ENCODE peak calls at places on chromosomes 6 and 20, in eight cellular contexts. L is HFF-Myc; A is OCI-LY7; I is mesendoderm; M is NCI-H2081; G is MM.1S; F is CD4-positive, alpha-beta memory T cell; J is osteocyte. W is an unnamed sample.
A peak's percentile ranks its signal among the peaks of the same experiment; 100 is the strongest.

GRCh38 chr20:47785321-47785899 is at the start of gene SULF2:
- DNase-seq in I (peak; percentile 42), M (no peak), F (no peak), G (peak; percentile 60), L (no peak), A (no peak), J (no peak), W (peak; percentile 83)

GRCh38 chr6:135594000-135594399 is 96.5 kb upstream of the AHI1 start:
- DNase-seq in A (no peak), I (no peak), M (no peak), F (no peak), L (no peak), J (no peak), G (no peak), W (no peak)

GRCh38 chr6:131001945-131002661 is 60.9 kb downstream of the EPB41L2 start:
- DNase-seq in I (peak; percentile 35), F (no peak), J (no peak), M (no peak), L (no peak), A (no peak), G (no peak), W (no peak)

GRCh38 chr6:34284563-34285545 is 36.0 kb upstream of the SMIM29 start:
- DNase-seq in M (no peak), I (no peak), J (peak; percentile 90), L (peak; percentile 12), A (peak; percentile 8), G (no peak), F (no peak), W (no peak)

GRCh38 chr6:7341989-7342742 is 29.2 kb upstream of the SSR1 start:
- DNase-seq in M (no peak), J (peak; percentile 42), I (peak; percentile 85), G (peak; percentile 61), L (peak; percentile 19), F (no peak), A (no peak), W (no peak)

GRCh38 chr6:157323924-157324276 is 581 bp upstream of the TMEM242 start:
- DNase-seq in L (peak; percentile 31), I (peak; percentile 92), J (peak; percentile 91), A (peak; percentile 65), G (peak; percentile 50), M (no peak), F (no peak), W (peak; percentile 83)

GRCh38 chr6:81843302-81843701 is 90.8 kb upstream of the TENT5A start:
- DNase-seq in G (no peak), F (no peak), L (no peak), A (no peak), M (no peak), J (no peak), I (no peak), W (no peak)

GRCh38 chr20:63738687-63739128 is 868 bp upstream of the SLC2A4RG start:
- DNase-seq in L (no peak), F (peak; percentile 47), M (no peak), I (peak; percentile 82), G (peak; percentile 74), J (no peak), A (peak; percentile 32), W (peak; percentile 90)

GRCh38 chr20:15847415-15847814 is 725.8 kb downstream of the KIF16B start:
- DNase-seq in I (no peak), A (no peak), L (no peak), F (no peak), M (no peak), G (no peak), J (no peak), W (no peak)

GRCh38 chr6:41231246-41231645 is 3.1 kb downstream of the TREML4 start:
- DNase-seq in G (no peak), A (no peak), I (no peak), J (no peak), L (no peak), F (no peak), M (no peak), W (no peak)

GRCh38 chr6:1336246-1336843 is 24.4 kb downstream of the FOXQ1 start:
- DNase-seq in I (peak; percentile 78), J (no peak), L (no peak), F (no peak), A (no peak), M (no peak), G (peak; percentile 31), W (peak; percentile 46)

GRCh38 chr6:36323062-36323461 is 13.6 kb downstream of the BNIP5 start:
- DNase-seq in M (no peak), F (no peak), J (no peak), I (peak; percentile 53), L (no peak), A (no peak), G (no peak), W (peak; percentile 83)

GRCh38 chr6:53530346-53530745 is 14.6 kb downstream of the GCLC start:
- DNase-seq in J (no peak), L (no peak), F (no peak), A (no peak), G (no peak), M (no peak), I (peak; percentile 94), W (peak; percentile 42)

GRCh38 chr6:30730611-30731435 is 10.7 kb downstream of the TUBB start:
- DNase-seq in I (peak; percentile 85), L (no peak), G (peak; percentile 85), A (peak; percentile 89), F (peak; percentile 82), M (peak; percentile 83), J (no peak), W (peak; percentile 77)

W was measured in neural progenitor cell.